ENCODE peak calls at places on chromosome 2, in four cellular contexts. One of them, this sample, is unnamed.

GRCh38 chr2:158644139-158644538 is 151.0 kb upstream of the DAPL1 start:
- DNase-seq in fibroblast of lung: peak
- DNase-seq in ovary: no peak
- DNase-seq in brain microvascular endothelial cell: peak
- DNase-seq in this sample: no peak

GRCh38 chr2:29628882-29629281 is 292.5 kb downstream of the ALK start:
- DNase-seq in fibroblast of lung: no peak
- DNase-seq in ovary: no peak
- DNase-seq in brain microvascular endothelial cell: no peak
- DNase-seq in this sample: no peak

GRCh38 chr2:230790981-230791380 is 73.8 kb upstream of the ITM2C start:
- DNase-seq in fibroblast of lung: peak
- DNase-seq in ovary: no peak
- DNase-seq in brain microvascular endothelial cell: no peak
- DNase-seq in this sample: no peak

GRCh38 chr2:213868526-213868925 is 542.3 kb upstream of the VWC2L start:
- DNase-seq in fibroblast of lung: no peak
- DNase-seq in ovary: no peak
- DNase-seq in brain microvascular endothelial cell: no peak
- DNase-seq in this sample: no peak

GRCh38 chr2:174654429-174654941 is 56.9 kb upstream of the WIPF1 start:
- DNase-seq in fibroblast of lung: no peak
- DNase-seq in ovary: no peak
- DNase-seq in brain microvascular endothelial cell: no peak
- DNase-seq in this sample: no peak

GRCh38 chr2:8882094-8882493 is 44.7 kb upstream of the KIDINS220 start:
- DNase-seq in fibroblast of lung: peak
- DNase-seq in ovary: no peak
- DNase-seq in brain microvascular endothelial cell: peak
- DNase-seq in this sample: no peak

GRCh38 chr2:151973013-151973900 is 125.6 kb downstream of the CACNB4 start:
- DNase-seq in fibroblast of lung: no peak
- DNase-seq in ovary: no peak
- DNase-seq in brain microvascular endothelial cell: no peak
- DNase-seq in this sample: no peak

GRCh38 chr2:238928520-238929241 is 80.8 kb downstream of the TWIST2 start:
- DNase-seq in fibroblast of lung: no peak
- DNase-seq in ovary: peak
- DNase-seq in brain microvascular endothelial cell: no peak
- DNase-seq in this sample: no peak

GRCh38 chr2:112276954-112277353 is 1.6 kb downstream of the ZC3H6 start:
- DNase-seq in fibroblast of lung: no peak
- DNase-seq in ovary: no peak
- DNase-seq in brain microvascular endothelial cell: no peak
- DNase-seq in this sample: no peak

GRCh38 chr2:10253596-10254372 is 48.9 kb upstream of the HPCAL1 start:
- DNase-seq in fibroblast of lung: no peak
- DNase-seq in ovary: no peak
- DNase-seq in brain microvascular endothelial cell: no peak
- DNase-seq in this sample: no peak

GRCh38 chr2:118310878-118311442 is 222.7 kb downstream of the INSIG2 start:
- DNase-seq in fibroblast of lung: peak
- DNase-seq in ovary: no peak
- DNase-seq in brain microvascular endothelial cell: no peak
- DNase-seq in this sample: peak

GRCh38 chr2:86695053-86695691 is 24.9 kb upstream of the RMND5A start:
- DNase-seq in fibroblast of lung: no peak
- DNase-seq in ovary: no peak
- DNase-seq in brain microvascular endothelial cell: no peak
- DNase-seq in this sample: no peak

GRCh38 chr2:230443540-230443939 is 27.5 kb downstream of the SP100 start:
- DNase-seq in fibroblast of lung: peak
- DNase-seq in ovary: no peak
- DNase-seq in brain microvascular endothelial cell: peak
- DNase-seq in this sample: no peak

GRCh38 chr2:145185696-145186095 is 665.8 kb upstream of the ZEB2 start:
- DNase-seq in fibroblast of lung: peak
- DNase-seq in ovary: no peak
- DNase-seq in brain microvascular endothelial cell: peak
- DNase-seq in this sample: no peak

GRCh38 chr2:73907840-73908452 is 15.1 kb downstream of the ACTG2 start:
- DNase-seq in fibroblast of lung: peak
- DNase-seq in ovary: no peak
- DNase-seq in brain microvascular endothelial cell: peak
- DNase-seq in this sample: no peak

GRCh38 chr2:207530160-207531023 is 630 bp downstream of the CREB1 start:
- DNase-seq in fibroblast of lung: peak
- DNase-seq in ovary: peak
- DNase-seq in brain microvascular endothelial cell: no peak
- DNase-seq in this sample: peak

GRCh38 chr2:42944744-42945415 is 152.5 kb upstream of the HAAO start:
- DNase-seq in fibroblast of lung: no peak
- DNase-seq in ovary: no peak
- DNase-seq in brain microvascular endothelial cell: peak
- DNase-seq in this sample: no peak

GRCh38 chr2:8551622-8552074 is 130.2 kb upstream of the ID2 start:
- DNase-seq in fibroblast of lung: no peak
- DNase-seq in ovary: no peak
- DNase-seq in brain microvascular endothelial cell: no peak
- DNase-seq in this sample: peak

GRCh38 chr2:28407131-28407975 is 14.7 kb downstream of the FOSL2 start:
- DNase-seq in fibroblast of lung: no peak
- DNase-seq in ovary: no peak
- DNase-seq in brain microvascular endothelial cell: no peak
- DNase-seq in this sample: peak

GRCh38 chr2:238256111-238256510 is 16.3 kb upstream of the HES6 start:
- DNase-seq in fibroblast of lung: no peak
- DNase-seq in ovary: no peak
- DNase-seq in brain microvascular endothelial cell: no peak
- DNase-seq in this sample: no peak

GRCh38 chr2:84417453-84417852 is 41.6 kb downstream of the SUCLG1 start:
- DNase-seq in fibroblast of lung: no peak
- DNase-seq in ovary: no peak
- DNase-seq in brain microvascular endothelial cell: no peak
- DNase-seq in this sample: no peak

GRCh38 chr2:74025971-74026612 is 41.4 kb downstream of the TET3 start:
- DNase-seq in fibroblast of lung: peak
- DNase-seq in ovary: no peak
- DNase-seq in brain microvascular endothelial cell: no peak
- DNase-seq in this sample: no peak

GRCh38 chr2:6865346-6866238 is at the start of gene CMPK2:
- DNase-seq in fibroblast of lung: peak
- DNase-seq in ovary: peak
- DNase-seq in brain microvascular endothelial cell: no peak
- DNase-seq in this sample: peak

GRCh38 chr2:236371010-236371409 is 106.8 kb upstream of the ASB18 start:
- DNase-seq in fibroblast of lung: no peak
- DNase-seq in ovary: no peak
- DNase-seq in brain microvascular endothelial cell: no peak
- DNase-seq in this sample: no peak

GRCh38 chr2:83747141-83747540 is 711.9 kb downstream of the SUCLG1 start:
- DNase-seq in fibroblast of lung: no peak
- DNase-seq in ovary: no peak
- DNase-seq in brain microvascular endothelial cell: no peak
- DNase-seq in this sample: no peak

GRCh38 chr2:176128172-176129012 is 1.1 kb upstream of the HOXD8 start:
- DNase-seq in fibroblast of lung: no peak
- DNase-seq in ovary: peak
- DNase-seq in brain microvascular endothelial cell: no peak
- DNase-seq in this sample: no peak

GRCh38 chr2:47190188-47190818 is 35.2 kb upstream of the STPG4 start:
- DNase-seq in fibroblast of lung: no peak
- DNase-seq in ovary: no peak
- DNase-seq in brain microvascular endothelial cell: peak
- DNase-seq in this sample: no peak

GRCh38 chr2:221527759-221528444 is 44.2 kb downstream of the EPHA4 start:
- DNase-seq in fibroblast of lung: peak
- DNase-seq in ovary: no peak
- DNase-seq in brain microvascular endothelial cell: no peak
- DNase-seq in this sample: no peak

GRCh38 chr2:130390460-130391057 is 34.7 kb downstream of the PTPN18 start:
- DNase-seq in fibroblast of lung: no peak
- DNase-seq in ovary: peak
- DNase-seq in brain microvascular endothelial cell: no peak
- DNase-seq in this sample: peak

GRCh38 chr2:239869272-239870155 is 155.6 kb downstream of the NDUFA10 start:
- DNase-seq in fibroblast of lung: no peak
- DNase-seq in ovary: no peak
- DNase-seq in brain microvascular endothelial cell: no peak
- DNase-seq in this sample: no peak

GRCh38 chr2:36373149-36373880 is 17.7 kb downstream of the CRIM1 start:
- DNase-seq in fibroblast of lung: peak
- DNase-seq in ovary: no peak
- DNase-seq in brain microvascular endothelial cell: no peak
- DNase-seq in this sample: no peak
- H3K4me3 ChIP-seq in fibroblast of lung: no peak
- H3K4me3 ChIP-seq in ovary: no peak
- H3K4me3 ChIP-seq in brain microvascular endothelial cell: no peak
- H3K4me3 ChIP-seq in this sample: no peak

GRCh38 chr2:20449501-20450200 is 2.8 kb downstream of the RHOB start:
- DNase-seq in fibroblast of lung: peak
- DNase-seq in ovary: no peak
- DNase-seq in brain microvascular endothelial cell: no peak
- DNase-seq in this sample: no peak
- H3K4me3 ChIP-seq in fibroblast of lung: peak
- H3K4me3 ChIP-seq in ovary: peak
- H3K4me3 ChIP-seq in brain microvascular endothelial cell: peak
- H3K4me3 ChIP-seq in this sample: peak

GRCh38 chr2:224982910-224983688 is 59.2 kb downstream of the DOCK10 start:
- DNase-seq in fibroblast of lung: peak
- DNase-seq in ovary: no peak
- DNase-seq in brain microvascular endothelial cell: peak
- DNase-seq in this sample: no peak

GRCh38 chr2:224983719-224984388 is 58.4 kb downstream of the DOCK10 start:
- DNase-seq in fibroblast of lung: peak
- DNase-seq in ovary: no peak
- DNase-seq in brain microvascular endothelial cell: no peak
- DNase-seq in this sample: no peak

GRCh38 chr2:224986479-224986878 is 55.8 kb downstream of the DOCK10 start:
- DNase-seq in fibroblast of lung: no peak
- DNase-seq in ovary: no peak
- DNase-seq in brain microvascular endothelial cell: no peak
- DNase-seq in this sample: no peak

GRCh38 chr2:224984641-224985040 is 57.6 kb downstream of the DOCK10 start:
- DNase-seq in fibroblast of lung: no peak
- DNase-seq in ovary: no peak
- DNase-seq in brain microvascular endothelial cell: no peak
- DNase-seq in this sample: no peak

GRCh38 chr2:224982226-224982625 is 60.0 kb downstream of the DOCK10 start:
- DNase-seq in fibroblast of lung: peak
- DNase-seq in ovary: no peak
- DNase-seq in brain microvascular endothelial cell: peak
- DNase-seq in this sample: no peak
- H3K4me3 ChIP-seq in fibroblast of lung: peak
- H3K4me3 ChIP-seq in ovary: no peak
- H3K4me3 ChIP-seq in brain microvascular endothelial cell: peak
- H3K4me3 ChIP-seq in this sample: peak

GRCh38 chr2:160388464-160389263 is 104.9 kb downstream of the RBMS1 start:
- DNase-seq in fibroblast of lung: no peak
- DNase-seq in ovary: no peak
- DNase-seq in brain microvascular endothelial cell: no peak
- DNase-seq in this sample: no peak
- H3K4me3 ChIP-seq in fibroblast of lung: peak
- H3K4me3 ChIP-seq in ovary: no peak
- H3K4me3 ChIP-seq in brain microvascular endothelial cell: no peak
- H3K4me3 ChIP-seq in this sample: peak

DNA sequence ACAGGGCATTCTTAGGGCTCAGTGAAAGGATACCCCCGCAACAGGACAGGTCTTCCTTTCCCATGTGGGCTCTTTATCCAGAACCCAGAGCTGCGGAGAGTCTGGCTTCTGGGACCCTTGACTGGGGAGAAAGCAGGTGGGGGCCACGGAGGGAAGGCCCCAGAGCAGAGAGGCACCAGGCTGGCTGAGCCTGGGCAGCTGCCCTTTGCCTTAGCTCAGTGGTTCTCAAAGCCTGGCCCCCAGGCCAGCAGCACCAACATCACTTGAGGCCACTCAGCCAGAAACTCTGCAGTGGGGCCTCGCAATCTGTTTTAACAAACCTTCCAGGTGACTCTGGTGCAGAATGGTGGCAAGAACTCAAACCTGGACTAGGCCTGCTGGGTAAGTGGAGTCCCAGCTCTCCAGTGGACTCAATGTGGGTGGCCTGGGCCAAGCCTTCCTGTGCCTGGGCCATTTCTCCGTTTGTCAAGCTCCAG is 1.6 kb upstream of the TMEM37 start:
- DNase-seq in fibroblast of lung: no peak
- DNase-seq in ovary: no peak
- DNase-seq in brain microvascular endothelial cell: no peak
- DNase-seq in this sample: no peak
- H3K4me3 ChIP-seq in fibroblast of lung: no peak
- H3K4me3 ChIP-seq in ovary: no peak
- H3K4me3 ChIP-seq in brain microvascular endothelial cell: no peak
- H3K4me3 ChIP-seq in this sample: no peak

DNA sequence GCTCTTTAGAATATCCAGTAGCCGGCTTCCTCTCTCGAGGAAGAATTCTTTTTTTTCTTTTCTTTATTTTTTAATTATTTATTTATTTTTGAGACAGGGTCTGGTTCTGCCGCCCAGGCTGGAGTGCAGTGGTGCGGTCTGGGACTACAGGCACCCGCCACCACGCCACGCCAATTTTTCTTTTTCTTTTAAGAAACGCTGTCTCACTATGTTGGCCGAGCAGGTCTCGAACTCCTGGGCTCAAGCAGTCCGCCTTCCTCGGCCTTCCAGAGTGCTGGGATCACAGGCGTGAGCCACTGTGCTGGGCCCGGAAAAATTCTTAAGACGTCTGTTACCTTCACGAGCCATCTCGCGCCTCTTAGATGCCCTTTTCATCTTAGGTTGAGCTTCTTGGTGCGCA is 931 bp upstream of the TMEM131 start:
- DNase-seq in fibroblast of lung: no peak
- DNase-seq in ovary: peak
- DNase-seq in brain microvascular endothelial cell: no peak
- DNase-seq in this sample: no peak
- H3K4me3 ChIP-seq in fibroblast of lung: peak
- H3K4me3 ChIP-seq in ovary: peak
- H3K4me3 ChIP-seq in brain microvascular endothelial cell: peak
- H3K4me3 ChIP-seq in this sample: peak

This sample was measured in psoas muscle.